ENCODE peak calls at places on chromosomes 11 and 22, in seven cellular contexts. O is cardiac fibroblast; L is NCI-H2171; Q is stimulated activated CD4-positive, alpha-beta T cell treated with anti-CD3 and anti-CD28 coated beads, Interleukin-2, amount 100 ng/mL, for 24 hours; W is K562; F is Calu3; B is iPS DF 6.9. K is an unnamed sample.

GRCh38 chr22:46835288-46835687 is 72.8 kb downstream of the TBC1D22A start:
- DNase-seq in O (no peak), L (no peak), Q (no peak), W (no peak), F (no peak), B (no peak), K (no peak)

GRCh38 chr11:113242767-113243397 is 71.5 kb upstream of the TTC12 start:
- DNase-seq in O (peak; percentile 65), L (no peak), Q (no peak), W (no peak), F (no peak), B (no peak), K (no peak)

GRCh38 chr22:17264321-17265052 is 45.3 kb upstream of the ADA2 start:
- DNase-seq in O (peak; percentile 29), L (peak; percentile 82), Q (no peak), W (no peak), F (no peak), B (no peak), K (peak; percentile 43)

GRCh38 chr22:30887418-30887817 is 81.2 kb downstream of the MORC2 start:
- DNase-seq in O (no peak), L (no peak), Q (no peak), W (no peak), F (no peak), B (no peak), K (no peak)

GRCh38 chr22:33227791-33228190 is 169.6 kb upstream of the SYN3 start:
- DNase-seq in O (no peak), L (no peak), Q (no peak), W (no peak), F (no peak), B (no peak), K (no peak)

GRCh38 chr11:64754124-64754918 is 5.5 kb downstream of the PYGM start:
- DNase-seq in O (no peak), L (no peak), Q (no peak), W (peak; percentile 82), F (no peak), B (no peak), K (no peak)

GRCh38 chr11:96198466-96198808 is 144.6 kb downstream of the MAML2 start:
- DNase-seq in O (no peak), L (no peak), Q (no peak), W (no peak), F (no peak), B (no peak), K (no peak)

GRCh38 chr22:18028817-18029527 is 4.6 kb upstream of the MICAL3 start:
- DNase-seq in O (no peak), L (no peak), Q (no peak), W (no peak), F (no peak), B (no peak), K (no peak)

GRCh38 chr11:59185412-59185811 is 13.5 kb downstream of the DTX4 start:
- DNase-seq in O (no peak), L (no peak), Q (no peak), W (no peak), F (peak; percentile 34), B (no peak), K (no peak)

GRCh38 chr22:39174498-39175120 is 22.1 kb upstream of the CBX7 start:
- DNase-seq in O (peak; percentile 96), L (no peak), Q (peak; percentile 64), W (no peak), F (peak; percentile 86), B (peak; percentile 99), K (peak; percentile 98)

GRCh38 chr11:1476946-1477736 is 9.4 kb downstream of the MOB2 start:
- DNase-seq in O (no peak), L (no peak), Q (no peak), W (no peak), F (no peak), B (no peak), K (no peak)

GRCh38 chr22:18057568-18058209 is 20.1 kb upstream of the PEX26 start:
- DNase-seq in O (peak; percentile 99), L (no peak), Q (no peak), W (no peak), F (peak; percentile 72), B (no peak), K (peak; percentile 97)

GRCh38 chr11:65182258-65183170 is 786 bp downstream of the CAPN1 start:
- DNase-seq in O (peak; percentile 24), L (peak; percentile 22), Q (no peak), W (no peak), F (peak; percentile 61), B (no peak), K (peak; percentile 71)

GRCh38 chr11:129090056-129090455 is 102.1 kb downstream of the ARHGAP32 start:
- DNase-seq in O (peak; percentile 62), L (no peak), Q (no peak), W (no peak), F (no peak), B (no peak), K (peak; percentile 17)

GRCh38 chr11:42171046-42171445 is 711.6 kb upstream of the LRRC4C start:
- DNase-seq in O (peak; percentile 5), L (no peak), Q (no peak), W (no peak), F (no peak), B (no peak), K (no peak)

GRCh38 chr22:49307071-49307830 is 520.4 kb downstream of the BRD1 start:
- DNase-seq in O (no peak), L (no peak), Q (peak; percentile 9), W (no peak), F (no peak), B (no peak), K (no peak)

GRCh38 chr22:27993774-27994350 is 74.8 kb upstream of the PITPNB start:
- DNase-seq in O (no peak), L (no peak), Q (no peak), W (no peak), F (no peak), B (no peak), K (no peak)

GRCh38 chr11:13538044-13538443 is 42.2 kb upstream of the PTH start:
- DNase-seq in O (no peak), L (no peak), Q (no peak), W (no peak), F (no peak), B (no peak), K (no peak)

GRCh38 chr11:115764172-115764571 is 260.0 kb upstream of the CADM1 start:
- DNase-seq in O (no peak), L (no peak), Q (no peak), W (no peak), F (no peak), B (no peak), K (peak; percentile 19)

GRCh38 chr22:46432164-46433068 is 96.9 kb downstream of the TRMU start:
- DNase-seq in O (no peak), L (no peak), Q (peak; percentile 30), W (no peak), F (no peak), B (no peak), K (peak; percentile 59)

GRCh38 chr11:94835571-94835970 is 67.4 kb downstream of the AMOTL1 start:
- DNase-seq in O (peak; percentile 48), L (no peak), Q (no peak), W (no peak), F (no peak), B (no peak), K (no peak)

GRCh38 chr11:118608268-118609214 is 1.1 kb downstream of the PHLDB1 start:
- DNase-seq in O (peak; percentile 90), L (no peak), Q (peak; percentile 71), W (peak; percentile 80), F (peak; percentile 28), B (no peak), K (peak; percentile 75)

GRCh38 chr11:72750086-72750485 is 2.1 kb downstream of the ARAP1 start:
- DNase-seq in O (no peak), L (no peak), Q (no peak), W (no peak), F (no peak), B (no peak), K (no peak)

GRCh38 chr11:76025068-76025467 is 181.2 kb downstream of the WNT11 start:
- DNase-seq in O (peak; percentile 85), L (no peak), Q (no peak), W (no peak), F (no peak), B (no peak), K (peak; percentile 29)

GRCh38 chr11:125952559-125952958 is 6.7 kb downstream of the VSIG10L2 start:
- DNase-seq in O (no peak), L (no peak), Q (no peak), W (no peak), F (no peak), B (no peak), K (no peak)

GRCh38 chr11:95149659-95150294 is 60.1 kb downstream of the ENDOD1 start:
- DNase-seq in O (no peak), L (no peak), Q (no peak), W (no peak), F (peak; percentile 86), B (no peak), K (peak; percentile 90)

GRCh38 chr11:111871693-111872161 is 346 bp upstream of the ALG9 start:
- DNase-seq in O (no peak), L (no peak), Q (no peak), W (peak; percentile 17), F (no peak), B (no peak), K (no peak)

GRCh38 chr11:88579466-88579865 is 241.9 kb upstream of the CTSC start:
- DNase-seq in O (no peak), L (no peak), Q (no peak), W (no peak), F (no peak), B (no peak), K (no peak)

GRCh38 chr22:46088541-46089311 is 61.6 kb upstream of the PPARA start:
- DNase-seq in O (peak; percentile 84), L (no peak), Q (no peak), W (no peak), F (no peak), B (no peak), K (peak; percentile 86)

GRCh38 chr11:33694346-33695050 is 6.1 kb downstream of the C11orf91 start:
- DNase-seq in O (no peak), L (peak; percentile 80), Q (no peak), W (no peak), F (peak; percentile 40), B (no peak), K (peak; percentile 22)

GRCh38 chr22:39024923-39025322 is 4.0 kb downstream of the APOBEC3D start:
- DNase-seq in O (no peak), L (no peak), Q (no peak), W (no peak), F (no peak), B (no peak), K (no peak)

GRCh38 chr11:46210133-46210636 is 67.3 kb upstream of the CREB3L1 start:
- DNase-seq in O (peak; percentile 89), L (no peak), Q (no peak), W (peak; percentile 49), F (peak; percentile 4), B (no peak), K (peak; percentile 10)

GRCh38 chr11:58316142-58316541 is 42.7 kb downstream of the OR5B17 start:
- DNase-seq in O (peak; percentile 85), L (no peak), Q (no peak), W (no peak), F (no peak), B (no peak), K (peak; percentile 78)

K was measured in kidney tubule cell.